ENCODE peak calls at places on chromosomes 11 and 22, in five cellular contexts. J is K562, G is A549, O is GM12878, V is SK-N-SH. B is an unnamed sample.

GRCh38 chr11:92300871-92301270 is 76.3 kb downstream of the FAT3 start:
- DNase-seq in J (no peak), O (no peak), G (no peak), V (no peak), B (no peak)

GRCh38 chr11:65773784-65774411 is 6.9 kb downstream of the AP5B1 start:
- DNase-seq in O (no peak), V (no peak), G (no peak), J (no peak), B (no peak)

GRCh38 chr11:123585721-123586120 is 68.7 kb downstream of the SCN3B start:
- DNase-seq in O (no peak), G (no peak), V (no peak), J (no peak), B (no peak)

GRCh38 chr11:69707156-69707555 is 3.3 kb upstream of the FGF19 start:
- DNase-seq in G (no peak), V (no peak), O (no peak), J (peak), B (no peak)

GRCh38 chr11:121441533-121441932 is 10.6 kb upstream of the SORL1 start:
- DNase-seq in V (no peak), G (no peak), J (no peak), O (no peak), B (no peak)

GRCh38 chr11:2519517-2519878 is 74.7 kb downstream of the KCNQ1 start:
- DNase-seq in J (no peak), V (no peak), G (no peak), O (no peak), B (no peak)

GRCh38 chr11:8022876-8023275 is 35.7 kb downstream of the EIF3F start:
- DNase-seq in V (no peak), G (no peak), O (no peak), J (no peak), B (no peak)

GRCh38 chr11:129788278-129788677 is 27.4 kb upstream of the TMEM45B start:
- DNase-seq in J (no peak), O (no peak), V (no peak), G (no peak), B (no peak)

GRCh38 chr11:130191896-130192295 is 32.3 kb downstream of the ST14 start:
- DNase-seq in J (no peak), V (no peak), O (no peak), G (no peak), B (no peak)

GRCh38 chr11:45385423-45385822 is 99.3 kb upstream of the SYT13 start:
- DNase-seq in O (no peak), V (no peak), J (no peak), G (no peak), B (no peak)

GRCh38 chr11:125637840-125638239 is 12.9 kb downstream of the CHEK1 start:
- DNase-seq in V (no peak), J (no peak), O (no peak), G (peak), B (no peak)

GRCh38 chr11:131710511-131710910 is 340.1 kb downstream of the NTM start:
- DNase-seq in J (no peak), V (no peak), G (no peak), O (no peak), B (no peak)

GRCh38 chr11:17475666-17476316 is 854 bp downstream of the ABCC8 start:
- DNase-seq in O (no peak), G (no peak), J (no peak), V (peak), B (no peak)

GRCh38 chr11:17471501-17471900 is 5.1 kb downstream of the ABCC8 start:
- DNase-seq in O (no peak), J (no peak), G (peak), V (no peak), B (peak)

GRCh38 chr11:17469998-17470397 is 6.6 kb downstream of the ABCC8 start:
- DNase-seq in G (no peak), O (no peak), J (no peak), V (no peak), B (no peak)

GRCh38 chr11:17472467-17472866 is 4.2 kb downstream of the ABCC8 start:
- DNase-seq in O (no peak), G (no peak), V (peak), J (no peak), B (no peak)

DNA sequence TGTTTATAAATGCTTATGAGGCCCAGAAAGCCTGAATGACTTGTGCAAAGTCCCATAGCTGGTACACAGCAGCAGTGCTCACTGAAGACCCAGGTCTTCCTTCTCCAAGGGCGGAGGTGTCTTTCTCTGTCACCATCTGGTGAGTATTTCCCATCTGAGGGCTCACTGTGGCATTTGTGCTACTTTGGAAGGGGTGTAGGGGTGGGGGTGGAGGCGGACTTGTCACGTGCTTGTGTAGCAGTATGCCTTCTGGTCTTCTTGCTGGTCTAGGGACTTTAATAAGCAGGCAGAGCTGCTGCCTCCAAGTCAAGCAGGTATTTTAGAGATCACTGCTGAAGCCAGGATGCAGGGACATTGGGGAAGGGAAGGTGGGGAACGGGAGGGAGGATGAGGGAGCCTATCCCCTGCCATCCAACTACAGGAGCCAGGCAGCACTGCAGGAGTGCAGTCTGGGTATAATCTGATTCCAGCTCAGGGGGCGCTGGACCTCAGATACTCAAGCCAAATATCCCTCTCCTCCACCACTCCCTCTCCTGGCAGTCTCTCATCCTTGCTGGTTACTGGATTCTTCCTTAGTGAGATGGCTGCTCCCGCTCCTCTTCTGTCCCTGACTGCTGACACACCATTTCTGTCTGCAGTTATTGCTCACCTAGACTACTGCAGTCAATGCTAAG is 3.4 kb downstream of the ABCC8 start:
- DNase-seq in G (peak), J (peak), V (peak), O (no peak), B (peak)
- TF ChIP-seq RFX5 in G (no peak), J (no peak), V (no peak), O (no peak), B (no peak)

GRCh38 chr22:19466848-19467752 is 11.9 kb downstream of the UFD1 start:
- DNase-seq in V (no peak), J (no peak), G (no peak), O (no peak), B (no peak)

GRCh38 chr22:19471572-19471971 is 7.4 kb downstream of the UFD1 start:
- DNase-seq in O (no peak), J (no peak), V (no peak), G (no peak), B (no peak)

GRCh38 chr22:19470010-19470409 is 9.0 kb downstream of the UFD1 start:
- DNase-seq in J (no peak), V (no peak), O (no peak), G (no peak), B (no peak)

GRCh38 chr22:19467912-19468311 is 11.1 kb downstream of the UFD1 start:
- DNase-seq in O (no peak), J (no peak), V (no peak), G (no peak), B (no peak)

GRCh38 chr22:19469421-19469820 is 9.6 kb downstream of the UFD1 start:
- DNase-seq in G (no peak), V (no peak), J (no peak), O (no peak), B (no peak)
- TF ChIP-seq REST in G (no peak), V (no peak), J (no peak), O (no peak), B (no peak)

GRCh38 chr22:30325724-30326703 is 727 bp downstream of the TBC1D10A start:
- DNase-seq in J (peak), G (no peak), V (peak), O (no peak), B (no peak)
- TF ChIP-seq RFX5 in J (no peak), G (no peak), V (no peak), O (no peak), B (no peak)

GRCh38 chr11:87339416-87339815 is 301.7 kb downstream of the TMEM135 start:
- DNase-seq in V (no peak), J (no peak), G (no peak), O (no peak), B (no peak)
- TF ChIP-seq REST in V (no peak), J (no peak), G (no peak), O (no peak), B (no peak)

GRCh38 chr11:24239016-24239720 is 257.7 kb upstream of the LUZP2 start:
- DNase-seq in J (no peak), G (no peak), O (no peak), V (no peak), B (no peak)
- TF ChIP-seq RFX5 in J (no peak), G (no peak), O (no peak), V (no peak), B (no peak)

GRCh38 chr11:27200779-27201453 is 160.3 kb downstream of the BBOX1 start:
- DNase-seq in J (no peak), G (no peak), O (no peak), V (no peak), B (no peak)

GRCh38 chr11:27204527-27204926 is 158.5 kb downstream of the CCDC34 start:
- DNase-seq in O (no peak), V (no peak), J (peak), G (peak), B (peak)

GRCh38 chr11:27201454-27202302 is 161.1 kb downstream of the BBOX1 start:
- DNase-seq in G (peak), J (peak), V (peak), O (no peak), B (peak)

GRCh38 chr11:27205269-27205668 is 157.7 kb downstream of the CCDC34 start:
- DNase-seq in V (no peak), O (no peak), G (peak), J (no peak), B (no peak)

GRCh38 chr11:27203077-27203476 is 159.9 kb downstream of the CCDC34 start:
- DNase-seq in G (no peak), V (no peak), O (no peak), J (no peak), B (no peak)
- TF ChIP-seq REST in G (no peak), V (no peak), O (no peak), J (no peak), B (no peak)

GRCh38 chr11:57639321-57640067 is 10.2 kb downstream of the YPEL4 start:
- DNase-seq in G (peak), J (no peak), O (no peak), V (peak), B (peak)
- TF ChIP-seq RFX5 in G (no peak), J (no peak), O (no peak), V (no peak), B (no peak)

GRCh38 chr11:33406241-33406640 is 149.1 kb downstream of the HIPK3 start:
- DNase-seq in G (no peak), O (no peak), J (no peak), V (no peak), B (no peak)

GRCh38 chr11:33413296-33413695 is 156.1 kb downstream of the HIPK3 start:
- DNase-seq in O (no peak), G (no peak), J (no peak), V (no peak), B (no peak)

GRCh38 chr11:33412231-33412630 is 155.1 kb downstream of the HIPK3 start:
- DNase-seq in J (no peak), O (no peak), G (no peak), V (no peak), B (no peak)

GRCh38 chr11:33411751-33412150 is 154.6 kb downstream of the HIPK3 start:
- DNase-seq in J (no peak), V (no peak), O (no peak), G (no peak), B (no peak)

GRCh38 chr11:33410086-33410765 is 153.0 kb downstream of the HIPK3 start:
- DNase-seq in J (no peak), O (no peak), V (no peak), G (no peak), B (no peak)
- TF ChIP-seq REST in J (no peak), O (no peak), V (no peak), G (no peak), B (no peak)

DNA sequence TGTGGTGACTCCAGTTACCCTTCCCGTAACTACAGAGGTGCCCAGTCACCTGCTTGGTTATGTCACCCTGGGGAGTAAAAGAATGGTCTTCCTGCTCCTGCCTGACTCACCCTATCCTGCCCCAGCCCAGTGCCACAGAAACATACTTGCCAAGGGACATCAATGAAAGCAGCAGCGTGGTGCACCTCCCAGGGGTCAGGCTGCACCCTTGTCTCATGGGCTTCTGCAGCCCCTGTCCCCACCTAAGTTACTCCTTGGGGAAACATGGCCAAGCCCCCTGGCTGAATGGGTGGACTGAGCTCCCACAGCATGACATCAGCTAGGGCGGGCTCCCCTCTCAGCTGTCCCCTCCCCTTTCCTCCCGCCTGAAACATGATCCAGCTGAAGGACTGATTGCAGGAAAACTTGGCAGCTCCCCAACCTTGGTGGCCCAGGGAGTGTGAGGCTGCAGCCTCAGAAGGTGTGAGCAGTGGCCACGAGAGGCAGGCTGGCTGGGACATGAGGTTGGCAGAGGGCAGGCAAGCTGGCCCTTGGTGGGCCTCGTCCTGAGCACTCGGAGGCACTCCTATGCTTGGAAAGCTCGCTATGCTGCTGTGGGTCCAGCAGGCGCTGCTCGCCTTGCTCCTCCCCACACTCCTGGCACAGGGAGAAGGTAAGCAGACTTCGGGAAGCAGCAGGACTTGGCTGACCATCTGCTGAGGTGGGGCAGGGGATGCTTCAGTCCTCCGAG is at the start of gene HTR3A:
- DNase-seq in O (no peak), G (no peak), V (peak), J (peak), B (peak)
- TF ChIP-seq RFX5 in O (no peak), G (no peak), V (no peak), J (no peak), B (no peak)

DNA sequence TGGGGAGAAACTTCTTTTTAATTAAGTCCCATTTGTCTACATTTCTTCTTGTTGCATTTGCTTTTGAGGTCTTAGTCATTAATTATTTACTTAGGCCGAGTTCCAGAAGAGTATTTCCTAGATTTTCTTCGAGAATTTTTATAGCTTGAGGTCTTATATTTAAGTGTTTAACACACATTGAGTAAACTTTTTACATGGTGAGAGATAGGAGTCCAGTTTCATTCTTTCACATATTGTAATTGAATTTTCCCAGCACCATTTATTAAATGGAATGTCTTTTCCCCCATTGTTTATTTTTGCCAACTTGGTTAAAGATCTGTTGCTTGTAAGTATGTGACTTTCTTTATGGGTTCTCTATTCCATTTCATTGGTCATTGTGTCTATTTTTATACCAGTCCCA is 1344.0 kb upstream of the RAG2 start:
- DNase-seq in J (no peak), V (no peak), G (no peak), O (no peak), B (no peak)
- TF ChIP-seq REST in J (no peak), V (no peak), G (no peak), O (no peak), B (no peak)